ENCODE peak calls at places on chromosomes 3 and 15, in eight cellular contexts. C is stimulated activated CD4-positive, alpha-beta T cell treated with anti-CD3 and anti-CD28 coated beads, Interleukin-2, amount 100 ng/mL, for 48 hours; J is activated CD8-positive, alpha-beta memory T cell treated with anti-CD3 and anti-CD28 coated beads, Interleukin-2, amount 50 U/mL, for 48 hours; E is astrocyte of the spinal cord; D is B cell; A is cardiac fibroblast; Z is mucosa of gallbladder; U is stimulated activated CD8-positive, alpha-beta memory T cell treated with anti-CD3 and anti-CD28 coated beads, Interleukin-4, amount 100 ng/mL, for 24 hours. P is an unnamed sample.
A peak's percentile ranks its signal among the peaks of the same experiment; 100 is the strongest.

GRCh38 chr3:31172336-31172735 is 277.9 kb upstream of the GADL1 start:
- DNase-seq in J (no peak), Z (no peak), D (no peak), C (no peak), A (no peak), E (no peak), U (no peak), P (no peak)

GRCh38 chr3:89300519-89300918 is 193.1 kb downstream of the EPHA3 start:
- DNase-seq in Z (no peak), A (peak; percentile 42), J (no peak), C (no peak), E (peak; percentile 36), D (no peak), U (no peak), P (no peak)

GRCh38 chr15:77892335-77892734 is 185.2 kb downstream of the TBC1D2B start:
- DNase-seq in C (no peak), Z (no peak), D (no peak), E (no peak), U (no peak), J (no peak), A (no peak), P (no peak)

GRCh38 chr3:56753206-56753605 is 48.5 kb downstream of the ARHGEF3 start:
- DNase-seq in C (no peak), A (peak; percentile 55), J (no peak), U (no peak), E (no peak), D (no peak), Z (no peak), P (no peak)

GRCh38 chr15:33956397-33956796 is 11.9 kb upstream of the CHRM5 start:
- DNase-seq in C (no peak), U (no peak), D (no peak), A (no peak), J (no peak), E (no peak), Z (no peak), P (no peak)

GRCh38 chr15:22808761-22809280 is 22.4 kb downstream of the NIPA1 start:
- DNase-seq in Z (no peak), J (no peak), D (no peak), E (peak; percentile 65), U (no peak), A (no peak), C (no peak), P (no peak)

GRCh38 chr15:65998486-65998885 is 129.2 kb downstream of the RAB11A start:
- DNase-seq in D (no peak), U (no peak), C (no peak), Z (no peak), J (no peak), E (no peak), A (no peak), P (no peak)

GRCh38 chr15:22265961-22266360 is 185.6 kb downstream of the OR4M2 start:
- DNase-seq in E (no peak), J (peak; percentile 49), C (no peak), D (no peak), Z (no peak), A (no peak), U (no peak), P (no peak)

GRCh38 chr3:116339441-116340028 is 105.8 kb downstream of the LSAMP start:
- DNase-seq in J (no peak), A (peak; percentile 1), U (no peak), E (peak; percentile 84), D (no peak), Z (peak; percentile 26), C (no peak), P (no peak)

GRCh38 chr3:127081001-127081720 is 98.2 kb downstream of the PLXNA1 start:
- DNase-seq in Z (no peak), A (no peak), E (no peak), C (no peak), D (no peak), J (no peak), U (no peak), P (no peak)

GRCh38 chr3:104244680-104245079 is 1122.0 kb upstream of the ALCAM start:
- DNase-seq in U (no peak), E (no peak), C (no peak), A (no peak), J (no peak), Z (no peak), D (no peak), P (no peak)

GRCh38 chr15:49225572-49226281 is 55.7 kb downstream of the GALK2 start:
- DNase-seq in Z (no peak), C (no peak), E (peak; percentile 46), D (no peak), U (no peak), J (no peak), A (peak; percentile 42), P (peak; percentile 39)

P was measured in iPS DF 6.9.